ENCODE peak calls at places on chromosome 20, in ten cellular contexts. F, O, B, Y, I, L, A, Z, C and S are unnamed samples.

GRCh38 chr20:36173451-36173933 is 19.0 kb downstream of the EPB41L1 start:
- DNase-seq in F (no peak), O (no peak), B (no peak), Y (no peak), I (no peak), L (no peak), A (no peak), Z (peak; percentile 82), C (no peak), S (no peak)

GRCh38 chr20:32527447-32528055 is 57.6 kb downstream of the NOL4L start:
- DNase-seq in F (no peak), O (peak; percentile 48), B (no peak), Y (no peak), I (no peak), L (no peak), A (peak; percentile 8), Z (peak; percentile 55), C (no peak), S (no peak)

GRCh38 chr20:36097331-36097730 is 57.2 kb upstream of the EPB41L1 start:
- DNase-seq in F (no peak), O (no peak), B (no peak), Y (no peak), I (no peak), L (no peak), A (peak; percentile 72), Z (no peak), C (no peak), S (peak; percentile 91)

GRCh38 chr20:20668639-20669038 is 43.8 kb downstream of the RALGAPA2 start:
- DNase-seq in F (no peak), O (no peak), B (no peak), Y (peak; percentile 36), I (no peak), L (no peak), A (peak; percentile 22), Z (no peak), C (no peak), S (peak; percentile 13)

GRCh38 chr20:24694157-24694726 is 224.8 kb downstream of the SYNDIG1 start:
- DNase-seq in F (peak; percentile 26), O (no peak), B (no peak), Y (no peak), I (no peak), L (no peak), A (no peak), Z (no peak), C (no peak), S (no peak)

GRCh38 chr20:41386502-41387427 is 20.1 kb upstream of the EMILIN3 start:
- DNase-seq in F (no peak), O (no peak), B (no peak), Y (no peak), I (no peak), L (no peak), A (peak; percentile 73), Z (no peak), C (no peak), S (peak; percentile 88)

GRCh38 chr20:51966296-51966971 is 164.1 kb upstream of the SALL4 start:
- DNase-seq in F (peak; percentile 30), O (no peak), B (peak; percentile 66), Y (peak; percentile 9), I (peak; percentile 57), L (peak; percentile 37), A (peak; percentile 83), Z (peak; percentile 52), C (no peak), S (peak; percentile 80)

GRCh38 chr20:2805682-2806350 is 5.4 kb upstream of the CPXM1 start:
- DNase-seq in F (no peak), O (no peak), B (no peak), Y (no peak), I (no peak), L (no peak), A (no peak), Z (no peak), C (no peak), S (no peak)

GRCh38 chr20:44702776-44703175 is 12.4 kb upstream of the CCN5 start:
- DNase-seq in F (no peak), O (no peak), B (peak; percentile 86), Y (peak; percentile 35), I (no peak), L (peak; percentile 87), A (peak; percentile 79), Z (no peak), C (no peak), S (peak; percentile 98)

GRCh38 chr20:41889125-41889870 is 271.1 kb upstream of the CHD6 start:
- DNase-seq in F (peak; percentile 43), O (no peak), B (no peak), Y (no peak), I (peak; percentile 31), L (no peak), A (no peak), Z (no peak), C (no peak), S (no peak)

GRCh38 chr20:38935285-38935684 is 9.1 kb downstream of the FAM83D start:
- DNase-seq in F (no peak), O (no peak), B (peak; percentile 27), Y (no peak), I (peak; percentile 46), L (no peak), A (peak; percentile 7), Z (no peak), C (no peak), S (peak; percentile 18)

GRCh38 chr20:60011512-60012507 is 53.6 kb downstream of the CDH26 start:
- DNase-seq in F (peak; percentile 56), O (peak; percentile 56), B (no peak), Y (no peak), I (no peak), L (no peak), A (no peak), Z (no peak), C (no peak), S (no peak)

GRCh38 chr20:4244700-4245485 is 229.5 kb upstream of the RNF24 start:
- DNase-seq in F (no peak), O (no peak), B (no peak), Y (no peak), I (no peak), L (peak; percentile 52), A (no peak), Z (no peak), C (no peak), S (no peak)

GRCh38 chr20:47262365-47263013 is 94.0 kb downstream of the ZMYND8 start:
- DNase-seq in F (peak; percentile 79), O (no peak), B (no peak), Y (peak; percentile 47), I (no peak), L (no peak), A (no peak), Z (no peak), C (no peak), S (no peak)

GRCh38 chr20:39029324-39029820 is 67.2 kb downstream of the DHX35 start:
- DNase-seq in F (no peak), O (no peak), B (no peak), Y (no peak), I (peak; percentile 93), L (no peak), A (no peak), Z (no peak), C (no peak), S (no peak)